ENCODE peak calls at places on chromosomes 13 and 19, in six cellular contexts. Z is suprapubic skin, Y is heart left ventricle, G is tibial nerve, L is mesothelial cell of epicardium, M is fibroblast of mammary gland. S is an unnamed sample.

GRCh38 chr19:41376998-41377365 is 649 bp downstream of the TMEM91 start:
- DNase-seq in G (no peak), L (no peak), M (peak; percentile 60), Z (no peak), Y (no peak), S (no peak)

GRCh38 chr19:7109678-7110289 is 40.3 kb downstream of the ZNF557 start:
- DNase-seq in L (no peak), Y (no peak), M (no peak), Z (no peak), G (no peak), S (no peak)

GRCh38 chr19:57688011-57688763 is 6.4 kb downstream of the ZNF551 start:
- DNase-seq in Y (no peak), Z (no peak), L (no peak), G (no peak), M (peak; percentile 6), S (no peak)

GRCh38 chr13:79483302-79483701 is 2.3 kb downstream of the NDFIP2 start:
- DNase-seq in Z (no peak), M (peak; percentile 32), Y (no peak), L (no peak), G (no peak), S (no peak)

GRCh38 chr19:38691938-38692457 is 44.5 kb downstream of the ACTN4 start:
- DNase-seq in M (peak; percentile 93), Z (no peak), G (no peak), Y (peak; percentile 84), L (no peak), S (no peak)

GRCh38 chr13:39418424-39418823 is 184.6 kb downstream of the LHFPL6 start:
- DNase-seq in Y (no peak), G (no peak), M (no peak), L (no peak), Z (no peak), S (no peak)

GRCh38 chr13:31964168-31964567 is 67.4 kb upstream of the FRY start:
- DNase-seq in G (no peak), Y (no peak), M (no peak), Z (no peak), L (no peak), S (no peak)

GRCh38 chr13:112719016-112719415 is 29.2 kb downstream of the ATP11A start:
- DNase-seq in L (no peak), M (no peak), Z (no peak), G (no peak), Y (no peak), S (no peak)

GRCh38 chr13:46385946-46386345 is 1.1 kb downstream of the RUBCNL start:
- DNase-seq in M (no peak), L (no peak), Y (no peak), Z (no peak), G (no peak), S (no peak)

GRCh38 chr19:7492142-7493055 is 3.6 kb upstream of the PEX11G start:
- DNase-seq in M (peak; percentile 59), Z (no peak), L (no peak), Y (no peak), G (no peak), S (no peak)

GRCh38 chr13:26956532-26957142 is 196.1 kb upstream of the GPR12 start:
- DNase-seq in M (no peak), G (no peak), Y (no peak), Z (no peak), L (no peak), S (no peak)

GRCh38 chr13:111292710-111293485 is 27.5 kb upstream of the TEX29 start:
- DNase-seq in M (no peak), G (no peak), Y (no peak), Z (no peak), L (no peak), S (no peak)

GRCh38 chr19:51573331-51573730 is 2.2 kb downstream of the ZNF175 start:
- DNase-seq in L (no peak), Y (no peak), G (no peak), M (peak; percentile 43), Z (no peak), S (no peak)

GRCh38 chr19:47176627-47177090 is 46.0 kb downstream of the SAE1 start:
- DNase-seq in Z (no peak), L (no peak), M (peak; percentile 89), Y (no peak), G (peak; percentile 36), S (no peak)

GRCh38 chr19:23287620-23288019 is 37.4 kb upstream of the ZNF724 start:
- DNase-seq in L (no peak), G (no peak), Z (no peak), M (no peak), Y (no peak), S (no peak)

GRCh38 chr19:17942582-17943283 is 9.9 kb downstream of the CCDC124 start:
- DNase-seq in Y (no peak), G (no peak), M (no peak), Z (no peak), L (no peak), S (no peak)
- TF ChIP-seq CTCF in Y (no peak), G (no peak), M (no peak), Z (no peak), L (no peak), S (no peak)

DNA sequence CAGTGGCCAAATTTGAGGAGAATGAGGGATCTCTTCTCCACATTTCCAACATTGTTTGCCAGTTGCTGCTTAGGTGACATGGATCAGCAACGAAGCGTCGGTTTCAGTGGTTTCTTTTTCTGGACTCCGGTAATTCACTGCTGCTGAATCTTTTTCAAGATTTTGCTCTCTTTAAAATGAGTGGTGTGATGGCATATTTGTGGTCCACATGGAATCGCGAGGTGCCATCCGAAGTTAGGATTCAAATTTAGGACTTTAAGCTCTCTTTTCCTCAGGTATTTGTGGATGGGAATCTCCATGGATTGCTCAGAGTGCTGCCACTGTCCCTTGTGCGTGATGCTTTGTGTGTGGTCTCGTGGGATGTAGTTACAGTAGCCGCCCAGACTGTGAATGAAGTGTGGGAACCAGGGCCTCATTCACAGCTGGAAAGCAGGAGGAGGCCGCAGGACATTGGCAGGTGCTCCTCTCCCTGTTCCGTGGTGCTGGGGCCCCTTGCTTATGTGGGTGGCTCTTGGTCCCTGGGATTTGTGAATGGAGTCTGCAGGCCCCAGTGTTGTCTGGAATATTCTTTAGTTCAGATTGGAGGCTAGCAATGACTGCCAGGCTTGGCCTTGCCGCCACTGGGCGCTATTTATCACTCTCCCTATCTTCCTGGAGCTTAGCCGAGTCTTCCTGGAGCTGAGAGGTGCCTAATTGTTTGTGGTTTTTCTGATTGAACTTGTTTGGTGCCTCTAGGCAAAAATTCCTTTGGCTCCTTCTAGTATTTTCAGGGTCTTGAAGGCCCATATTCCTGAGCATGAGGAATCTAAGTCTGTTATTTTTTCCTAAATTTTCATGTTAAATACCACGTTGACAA is 1.5 kb downstream of the ILF3 start:
- DNase-seq in L (no peak), Z (no peak), G (no peak), Y (no peak), M (peak; percentile 25), S (no peak)
- TF ChIP-seq CTCF in L (no peak), Z (no peak), G (no peak), Y (no peak), M (no peak), S (no peak)

DNA sequence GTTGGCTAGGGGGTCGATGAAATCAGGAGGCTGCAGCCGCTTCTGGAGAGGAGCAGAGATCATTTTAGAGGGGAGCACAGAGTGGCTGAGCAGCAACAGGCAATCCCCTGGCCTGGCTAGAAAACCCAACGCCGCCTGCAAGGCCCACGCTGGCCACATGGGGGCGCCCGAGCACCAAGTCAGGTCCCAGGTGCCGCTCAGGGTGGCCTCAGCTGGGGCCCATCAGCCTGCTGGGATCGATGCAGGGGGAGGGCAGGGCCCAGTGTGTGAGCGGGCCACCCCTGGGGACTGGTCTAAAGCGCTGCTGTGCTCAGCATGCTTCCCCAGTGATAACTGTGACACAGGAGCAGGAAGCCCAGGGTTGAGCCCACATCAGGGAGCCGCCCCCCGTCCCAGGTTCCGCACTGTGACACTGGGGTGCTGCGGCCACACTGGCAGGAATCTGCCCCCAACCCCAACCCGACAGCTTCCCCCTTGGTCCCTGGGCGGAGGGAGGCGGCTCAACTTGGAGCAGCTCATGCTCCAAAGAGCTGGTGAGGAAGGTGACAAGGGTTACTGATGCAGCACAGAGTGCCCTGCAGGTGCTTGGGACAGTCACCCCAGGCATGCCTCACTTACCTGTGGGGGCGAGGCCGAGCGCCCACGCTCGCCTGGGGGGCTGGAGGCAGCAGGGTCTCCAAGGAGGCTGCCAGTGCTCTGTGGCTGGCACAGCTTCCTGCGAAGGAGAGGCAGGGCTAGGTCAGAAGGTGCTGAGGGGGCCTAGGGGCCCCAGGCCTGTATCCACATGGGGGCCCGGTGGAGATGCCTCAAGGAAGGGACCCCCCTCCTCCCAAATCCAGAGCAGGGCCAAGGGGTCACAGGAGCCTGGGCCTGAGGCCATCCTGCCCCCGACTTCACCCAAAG is 13.3 kb upstream of the ISYNA1 start:
- DNase-seq in M (peak; percentile 70), L (peak; percentile 79), Z (peak; percentile 95), G (peak; percentile 95), Y (peak; percentile 88), S (peak; percentile 80)
- TF ChIP-seq CTCF in M (peak; percentile 89), L (peak; percentile 99), Z (peak; percentile 89), G (peak; percentile 96), Y (peak; percentile 98), S (peak; percentile 91)

DNA sequence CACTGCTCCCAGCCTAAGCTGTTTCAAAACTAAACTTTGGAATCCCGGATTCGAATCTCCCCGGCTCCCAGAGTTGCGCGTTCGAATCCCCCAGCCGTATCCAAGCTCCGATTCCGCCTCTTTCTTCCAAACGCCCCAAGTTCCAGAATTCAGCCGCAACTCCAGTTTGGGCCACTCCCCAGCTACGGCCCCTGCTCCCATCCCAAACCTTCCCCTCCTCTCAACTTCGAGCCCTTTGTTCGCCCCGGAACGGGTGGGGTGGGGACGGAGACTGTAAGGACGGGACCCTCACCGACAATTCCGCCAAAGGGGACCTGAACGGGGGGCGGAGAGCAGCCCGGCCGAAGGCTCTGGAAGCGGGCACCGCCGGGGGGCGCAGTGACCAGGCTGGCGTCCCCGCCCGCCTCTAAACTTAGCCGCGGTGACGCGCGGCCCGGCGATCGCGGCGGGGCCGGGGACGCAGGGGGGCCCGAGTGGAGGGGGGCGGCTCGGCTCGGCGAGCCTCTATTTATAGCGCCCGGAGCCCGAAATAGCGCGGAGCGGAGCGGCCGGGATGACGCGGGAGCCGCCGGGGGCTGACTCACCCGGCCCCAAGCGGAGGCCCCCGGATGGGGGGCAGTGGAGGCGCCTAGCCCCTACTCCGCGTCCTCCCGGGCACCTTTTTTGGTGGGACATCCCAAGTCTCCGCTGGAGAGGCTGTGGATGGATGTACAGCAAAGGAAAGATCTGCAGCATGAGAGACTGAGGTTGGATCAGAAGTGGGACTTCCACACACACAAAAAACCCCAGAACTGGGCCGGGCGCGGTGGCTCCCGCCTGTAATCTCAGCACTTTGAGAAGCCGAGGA is 4.9 kb upstream of the ERCC1 start:
- DNase-seq in L (no peak), G (no peak), Z (no peak), Y (peak; percentile 89), M (peak; percentile 41), S (no peak)
- TF ChIP-seq CTCF in L (peak; percentile 36), G (no peak), Z (no peak), Y (peak; percentile 3), M (peak; percentile 14), S (no peak)

GRCh38 chr13:38045278-38046048 is 175.9 kb upstream of the TRPC4 start:
- DNase-seq in Z (no peak), M (peak; percentile 44), L (no peak), G (no peak), Y (no peak), S (no peak)
- TF ChIP-seq CTCF in Z (no peak), M (peak; percentile 43), L (no peak), G (no peak), Y (no peak), S (peak; percentile 34)

GRCh38 chr19:1274081-1274851 is 1.1 kb upstream of the FAM174C start:
- DNase-seq in G (no peak), Z (no peak), L (no peak), Y (no peak), M (no peak), S (no peak)
- TF ChIP-seq CTCF in G (no peak), Z (no peak), L (no peak), Y (no peak), M (no peak), S (no peak)

GRCh38 chr19:53503126-53503525 is 34.8 kb upstream of the ZNF331 start:
- DNase-seq in Z (no peak), G (no peak), M (no peak), Y (no peak), L (no peak), S (no peak)
- TF ChIP-seq CTCF in Z (no peak), G (no peak), M (no peak), Y (no peak), L (no peak), S (no peak)